ENCODE peak calls at places on chromosomes 16 and 17, in nine cellular contexts. Y is coronary artery, V is RWPE1, D is prostate gland, R is left ventricle myocardium inferior, H is OCI-LY7, X is gastrocnemius medialis, F is AG04450, O is brain microvascular endothelial cell. L is an unnamed sample.
A peak's percentile ranks its signal among the peaks of the same experiment; 100 is the strongest.

GRCh38 chr16:82063456-82064082 is 28.5 kb downstream of the HSD17B2 start:
- DNase-seq in Y (no peak), V (no peak), D (no peak), R (no peak), H (no peak), X (no peak), F (no peak), O (no peak), L (no peak)

GRCh38 chr17:68356520-68356919 is 65.2 kb downstream of the ARSG start:
- DNase-seq in Y (no peak), V (no peak), D (no peak), R (no peak), H (no peak), X (no peak), F (no peak), O (peak; percentile 34), L (no peak)

GRCh38 chr17:165939-166338 is 15.5 kb downstream of the DOC2B start:
- DNase-seq in Y (no peak), V (no peak), D (no peak), R (no peak), H (no peak), X (no peak), F (no peak), O (no peak), L (no peak)

GRCh38 chr16:54281535-54282201 is 4.9 kb downstream of the IRX3 start:
- DNase-seq in Y (no peak), V (no peak), D (no peak), R (no peak), H (no peak), X (no peak), F (no peak), O (no peak), L (no peak)

GRCh38 chr16:59047114-59047513 is 313.0 kb upstream of the GOT2 start:
- DNase-seq in Y (no peak), V (no peak), D (no peak), R (no peak), H (no peak), X (no peak), F (no peak), O (no peak), L (no peak)

GRCh38 chr16:11670171-11671131 is 2.2 kb downstream of the SNN start:
- DNase-seq in Y (no peak), V (no peak), D (no peak), R (no peak), H (no peak), X (no peak), F (no peak), O (no peak), L (no peak)

GRCh38 chr16:89858973-89859808 is 14.2 kb upstream of the TCF25 start:
- DNase-seq in Y (no peak), V (no peak), D (no peak), R (no peak), H (no peak), X (no peak), F (no peak), O (no peak), L (no peak)

GRCh38 chr17:30309591-30309990 is 17.8 kb upstream of the BLMH start:
- DNase-seq in Y (no peak), V (no peak), D (no peak), R (no peak), H (no peak), X (no peak), F (no peak), O (no peak), L (peak; percentile 81)

GRCh38 chr17:20073056-20073979 is 64.2 kb downstream of the SPECC1 start:
- DNase-seq in Y (no peak), V (no peak), D (no peak), R (peak; percentile 67), H (no peak), X (peak; percentile 35), F (no peak), O (peak; percentile 40), L (no peak)

GRCh38 chr17:29292992-29293889 is 707 bp downstream of the NUFIP2 start:
- DNase-seq in Y (peak; percentile 88), V (peak; percentile 68), D (peak; percentile 37), R (peak; percentile 73), H (peak; percentile 76), X (peak; percentile 28), F (no peak), O (peak; percentile 18), L (peak; percentile 53)

GRCh38 chr16:53792161-53792951 is 88.4 kb downstream of the FTO start:
- DNase-seq in Y (no peak), V (no peak), D (no peak), R (no peak), H (no peak), X (no peak), F (no peak), O (no peak), L (no peak)

GRCh38 chr17:7355053-7355452 is at the start of gene TMEM95:
- DNase-seq in Y (no peak), V (no peak), D (no peak), R (peak; percentile 53), H (no peak), X (no peak), F (no peak), O (no peak), L (no peak)
- H3K27ac ChIP-seq in Y (no peak within 1 kb of the TSS), V (peak within 1 kb of the TSS; percentile 100), D (peak within 1 kb of the TSS; percentile 38), R (peak within 1 kb of the TSS; percentile 37), H (no peak within 1 kb of the TSS), X (no peak within 1 kb of the TSS), F (no peak within 1 kb of the TSS), O (no peak within 1 kb of the TSS), L (no peak within 1 kb of the TSS)

DNA sequence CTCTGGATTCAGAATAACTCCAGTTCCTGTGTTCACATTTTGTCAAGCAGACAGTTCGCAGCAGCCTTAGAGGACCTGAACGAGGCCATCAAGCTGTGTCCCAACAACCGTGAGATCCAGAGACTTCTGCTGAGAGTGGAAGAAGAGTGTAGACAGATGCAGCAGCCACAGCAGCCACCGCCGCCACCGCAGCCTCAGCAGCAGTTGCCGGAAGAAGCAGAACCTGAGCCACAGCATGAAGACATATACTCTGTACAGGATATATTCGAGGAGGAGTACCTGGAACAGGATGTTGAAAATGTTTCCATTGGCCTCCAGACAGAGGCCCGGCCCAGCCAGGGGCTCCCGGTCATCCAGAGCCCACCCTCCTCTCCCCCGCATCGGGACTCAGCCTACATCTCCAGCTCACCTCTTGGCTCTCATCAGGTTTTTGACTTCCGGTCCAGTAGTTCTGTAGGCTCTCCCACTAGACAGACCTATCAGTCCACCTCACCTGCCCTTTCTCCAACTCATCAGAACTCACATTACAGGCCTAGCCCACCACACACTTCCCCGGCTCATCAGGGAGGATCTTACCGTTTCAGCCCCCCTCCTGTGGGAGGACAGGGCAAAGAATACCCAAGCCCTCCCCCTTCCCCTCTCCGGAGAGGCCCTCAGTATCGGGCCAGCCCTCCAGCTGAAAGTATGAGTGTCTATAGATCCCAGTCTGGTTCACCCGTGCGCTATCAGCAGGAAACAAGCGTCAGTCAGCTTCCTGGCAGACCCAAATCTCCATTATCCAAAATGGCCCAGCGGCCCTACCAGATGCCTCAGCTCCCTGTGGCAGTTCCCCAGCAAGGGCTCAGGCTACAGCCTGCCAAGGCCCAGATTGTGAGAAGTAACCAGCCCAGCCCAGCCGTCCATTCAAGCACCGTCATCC is 25.9 kb downstream of the CYB561 start:
- DNase-seq in Y (no peak), V (no peak), D (no peak), R (no peak), H (no peak), X (no peak), F (no peak), O (no peak), L (no peak)
- H3K27ac ChIP-seq in Y (no peak overlapping the region), V (peak overlapping the region; percentile 6), D (no peak overlapping the region), R (no peak overlapping the region), H (no peak overlapping the region), X (no peak overlapping the region), F (no peak overlapping the region), O (no peak overlapping the region), L (no peak overlapping the region)

GRCh38 chr17:61467416-61468262 is 15.4 kb downstream of the TBX4 start:
- DNase-seq in Y (no peak), V (no peak), D (no peak), R (peak; percentile 44), H (peak; percentile 52), X (no peak), F (no peak), O (peak; percentile 28), L (peak; percentile 47)
- H3K27ac ChIP-seq in Y (no peak overlapping the region), V (no peak overlapping the region), D (no peak overlapping the region), R (no peak overlapping the region), H (no peak overlapping the region), X (no peak overlapping the region), F (no peak overlapping the region), O (no peak overlapping the region), L (no peak overlapping the region)

GRCh38 chr16:24855678-24856077 is 9.9 kb downstream of the SLC5A11 start:
- DNase-seq in Y (no peak), V (no peak), D (peak; percentile 17), R (no peak), H (no peak), X (no peak), F (no peak), O (no peak), L (no peak)
- H3K27ac ChIP-seq in Y (no peak overlapping the region), V (no peak overlapping the region), D (no peak overlapping the region), R (no peak overlapping the region), H (no peak overlapping the region), X (no peak overlapping the region), F (no peak overlapping the region), O (no peak overlapping the region), L (no peak overlapping the region)